ENCODE peak calls at places on chromosomes 11 and 22, in eight cellular contexts. One of them, this sample, is unnamed.
A peak's percentile ranks its signal among the peaks of the same experiment; 100 is the strongest.

GRCh38 chr22:26848244-26848920 is 191.0 kb downstream of the MIAT start:
- DNase-seq in GM12865: no peak
- DNase-seq in NCI-H2171 treated with DMSO at 0.1 percent for 48 hours: no peak
- DNase-seq in NCI-H774: no peak
- DNase-seq in brain microvascular endothelial cell: peak; percentile 61
- DNase-seq in T-helper 9 cell: no peak
- DNase-seq in mesenteric fat pad: no peak
- DNase-seq in astrocyte: peak; percentile 69
- DNase-seq in this sample: no peak

GRCh38 chr11:69301491-69302401 is 7.8 kb downstream of the MYEOV start:
- DNase-seq in GM12865: no peak
- DNase-seq in NCI-H2171 treated with DMSO at 0.1 percent for 48 hours: peak; percentile 24
- DNase-seq in NCI-H774: no peak
- DNase-seq in brain microvascular endothelial cell: peak; percentile 83
- DNase-seq in T-helper 9 cell: no peak
- DNase-seq in mesenteric fat pad: no peak
- DNase-seq in astrocyte: peak; percentile 86
- DNase-seq in this sample: no peak

GRCh38 chr11:73313652-73314051 is 5.6 kb downstream of the ARHGEF17 start:
- DNase-seq in GM12865: peak; percentile 49
- DNase-seq in NCI-H2171 treated with DMSO at 0.1 percent for 48 hours: no peak
- DNase-seq in NCI-H774: no peak
- DNase-seq in brain microvascular endothelial cell: no peak
- DNase-seq in T-helper 9 cell: no peak
- DNase-seq in mesenteric fat pad: no peak
- DNase-seq in astrocyte: no peak
- DNase-seq in this sample: no peak

GRCh38 chr11:2380807-2381350 is 3.8 kb downstream of the CD81 start:
- DNase-seq in GM12865: peak; percentile 86
- DNase-seq in NCI-H2171 treated with DMSO at 0.1 percent for 48 hours: no peak
- DNase-seq in NCI-H774: no peak
- DNase-seq in brain microvascular endothelial cell: no peak
- DNase-seq in T-helper 9 cell: no peak
- DNase-seq in mesenteric fat pad: no peak
- DNase-seq in astrocyte: no peak
- DNase-seq in this sample: no peak

GRCh38 chr22:41380993-41381328 is 781 bp upstream of the TEF start:
- DNase-seq in GM12865: no peak
- DNase-seq in NCI-H2171 treated with DMSO at 0.1 percent for 48 hours: no peak
- DNase-seq in NCI-H774: no peak
- DNase-seq in brain microvascular endothelial cell: peak; percentile 67
- DNase-seq in T-helper 9 cell: no peak
- DNase-seq in mesenteric fat pad: no peak
- DNase-seq in astrocyte: peak; percentile 83
- DNase-seq in this sample: no peak

GRCh38 chr11:113722221-113722620 is 16.1 kb upstream of the TMPRSS5 start:
- DNase-seq in GM12865: no peak
- DNase-seq in NCI-H2171 treated with DMSO at 0.1 percent for 48 hours: no peak
- DNase-seq in NCI-H774: no peak
- DNase-seq in brain microvascular endothelial cell: no peak
- DNase-seq in T-helper 9 cell: no peak
- DNase-seq in mesenteric fat pad: no peak
- DNase-seq in astrocyte: no peak
- DNase-seq in this sample: no peak

GRCh38 chr22:48892571-48893287 is 934.9 kb downstream of the BRD1 start:
- DNase-seq in GM12865: no peak
- DNase-seq in NCI-H2171 treated with DMSO at 0.1 percent for 48 hours: no peak
- DNase-seq in NCI-H774: no peak
- DNase-seq in brain microvascular endothelial cell: no peak
- DNase-seq in T-helper 9 cell: no peak
- DNase-seq in mesenteric fat pad: peak; percentile 65
- DNase-seq in astrocyte: no peak
- DNase-seq in this sample: no peak

GRCh38 chr22:38927033-38927789 is 30.2 kb upstream of the APOBEC3A start:
- DNase-seq in GM12865: peak; percentile 77
- DNase-seq in NCI-H2171 treated with DMSO at 0.1 percent for 48 hours: peak; percentile 93
- DNase-seq in NCI-H774: peak; percentile 13
- DNase-seq in brain microvascular endothelial cell: peak; percentile 36
- DNase-seq in T-helper 9 cell: peak; percentile 19
- DNase-seq in mesenteric fat pad: no peak
- DNase-seq in astrocyte: peak; percentile 39
- DNase-seq in this sample: no peak

GRCh38 chr11:84930863-84931262 is 696.3 kb downstream of the DLG2 start:
- DNase-seq in GM12865: no peak
- DNase-seq in NCI-H2171 treated with DMSO at 0.1 percent for 48 hours: no peak
- DNase-seq in NCI-H774: no peak
- DNase-seq in brain microvascular endothelial cell: no peak
- DNase-seq in T-helper 9 cell: no peak
- DNase-seq in mesenteric fat pad: no peak
- DNase-seq in astrocyte: no peak
- DNase-seq in this sample: no peak

GRCh38 chr22:21591695-21592094 is 24.2 kb downstream of the UBE2L3 start:
- DNase-seq in GM12865: no peak
- DNase-seq in NCI-H2171 treated with DMSO at 0.1 percent for 48 hours: peak; percentile 13
- DNase-seq in NCI-H774: no peak
- DNase-seq in brain microvascular endothelial cell: no peak
- DNase-seq in T-helper 9 cell: no peak
- DNase-seq in mesenteric fat pad: no peak
- DNase-seq in astrocyte: no peak
- DNase-seq in this sample: no peak

GRCh38 chr11:85114786-85115185 is 512.4 kb downstream of the DLG2 start:
- DNase-seq in GM12865: no peak
- DNase-seq in NCI-H2171 treated with DMSO at 0.1 percent for 48 hours: no peak
- DNase-seq in NCI-H774: no peak
- DNase-seq in brain microvascular endothelial cell: peak; percentile 24
- DNase-seq in T-helper 9 cell: no peak
- DNase-seq in mesenteric fat pad: no peak
- DNase-seq in astrocyte: peak; percentile 2
- DNase-seq in this sample: no peak

GRCh38 chr22:35493074-35493473 is 47.6 kb upstream of the RASD2 start:
- DNase-seq in GM12865: no peak
- DNase-seq in NCI-H2171 treated with DMSO at 0.1 percent for 48 hours: no peak
- DNase-seq in NCI-H774: no peak
- DNase-seq in brain microvascular endothelial cell: no peak
- DNase-seq in T-helper 9 cell: no peak
- DNase-seq in mesenteric fat pad: no peak
- DNase-seq in astrocyte: no peak
- DNase-seq in this sample: no peak

GRCh38 chr22:32352681-32353080 is 5.0 kb upstream of the RFPL3 start:
- DNase-seq in GM12865: no peak
- DNase-seq in NCI-H2171 treated with DMSO at 0.1 percent for 48 hours: no peak
- DNase-seq in NCI-H774: no peak
- DNase-seq in brain microvascular endothelial cell: no peak
- DNase-seq in T-helper 9 cell: no peak
- DNase-seq in mesenteric fat pad: no peak
- DNase-seq in astrocyte: no peak
- DNase-seq in this sample: no peak

GRCh38 chr22:35384567-35384966 is 3.7 kb downstream of the HMOX1 start:
- DNase-seq in GM12865: no peak
- DNase-seq in NCI-H2171 treated with DMSO at 0.1 percent for 48 hours: no peak
- DNase-seq in NCI-H774: no peak
- DNase-seq in brain microvascular endothelial cell: no peak
- DNase-seq in T-helper 9 cell: no peak
- DNase-seq in mesenteric fat pad: no peak
- DNase-seq in astrocyte: no peak
- DNase-seq in this sample: no peak

GRCh38 chr11:131888230-131888826 is 517.9 kb downstream of the NTM start:
- DNase-seq in GM12865: no peak
- DNase-seq in NCI-H2171 treated with DMSO at 0.1 percent for 48 hours: no peak
- DNase-seq in NCI-H774: no peak
- DNase-seq in brain microvascular endothelial cell: peak; percentile 94
- DNase-seq in T-helper 9 cell: no peak
- DNase-seq in mesenteric fat pad: no peak
- DNase-seq in astrocyte: peak; percentile 96
- DNase-seq in this sample: no peak

GRCh38 chr11:67614730-67615454 is 8.2 kb downstream of the NDUFV1 start:
- DNase-seq in GM12865: no peak
- DNase-seq in NCI-H2171 treated with DMSO at 0.1 percent for 48 hours: no peak
- DNase-seq in NCI-H774: no peak
- DNase-seq in brain microvascular endothelial cell: no peak
- DNase-seq in T-helper 9 cell: no peak
- DNase-seq in mesenteric fat pad: no peak
- DNase-seq in astrocyte: no peak
- DNase-seq in this sample: no peak

GRCh38 chr11:77379253-77379652 is 77.8 kb upstream of the GDPD4 start:
- DNase-seq in GM12865: no peak
- DNase-seq in NCI-H2171 treated with DMSO at 0.1 percent for 48 hours: no peak
- DNase-seq in NCI-H774: no peak
- DNase-seq in brain microvascular endothelial cell: peak; percentile 42
- DNase-seq in T-helper 9 cell: no peak
- DNase-seq in mesenteric fat pad: no peak
- DNase-seq in astrocyte: peak; percentile 63
- DNase-seq in this sample: no peak

GRCh38 chr11:8263769-8264410 is at the start of gene LMO1:
- DNase-seq in GM12865: peak; percentile 69
- DNase-seq in NCI-H2171 treated with DMSO at 0.1 percent for 48 hours: peak; percentile 73
- DNase-seq in NCI-H774: peak; percentile 73
- DNase-seq in brain microvascular endothelial cell: peak; percentile 73
- DNase-seq in T-helper 9 cell: peak; percentile 65
- DNase-seq in mesenteric fat pad: peak; percentile 90
- DNase-seq in astrocyte: peak; percentile 40
- DNase-seq in this sample: peak; percentile 28

GRCh38 chr11:20618083-20618482 is 18.7 kb downstream of the SLC6A5 start:
- DNase-seq in GM12865: no peak
- DNase-seq in NCI-H2171 treated with DMSO at 0.1 percent for 48 hours: no peak
- DNase-seq in NCI-H774: no peak
- DNase-seq in brain microvascular endothelial cell: no peak
- DNase-seq in T-helper 9 cell: no peak
- DNase-seq in mesenteric fat pad: no peak
- DNase-seq in astrocyte: no peak
- DNase-seq in this sample: no peak

GRCh38 chr11:76232026-76232665 is 25.8 kb upstream of the WNT11 start:
- DNase-seq in GM12865: peak; percentile 83
- DNase-seq in NCI-H2171 treated with DMSO at 0.1 percent for 48 hours: no peak
- DNase-seq in NCI-H774: no peak
- DNase-seq in brain microvascular endothelial cell: no peak
- DNase-seq in T-helper 9 cell: no peak
- DNase-seq in mesenteric fat pad: no peak
- DNase-seq in astrocyte: no peak
- DNase-seq in this sample: no peak

GRCh38 chr22:20904008-20904979 is 12.9 kb upstream of the CRKL start:
- DNase-seq in GM12865: no peak
- DNase-seq in NCI-H2171 treated with DMSO at 0.1 percent for 48 hours: no peak
- DNase-seq in NCI-H774: no peak
- DNase-seq in brain microvascular endothelial cell: peak; percentile 87
- DNase-seq in T-helper 9 cell: no peak
- DNase-seq in mesenteric fat pad: no peak
- DNase-seq in astrocyte: peak; percentile 94
- DNase-seq in this sample: no peak

GRCh38 chr11:67504023-67504949 is 877 bp downstream of the PITPNM1 start:
- DNase-seq in GM12865: peak; percentile 34
- DNase-seq in NCI-H2171 treated with DMSO at 0.1 percent for 48 hours: no peak
- DNase-seq in NCI-H774: peak; percentile 7
- DNase-seq in brain microvascular endothelial cell: peak; percentile 12
- DNase-seq in T-helper 9 cell: peak; percentile 49
- DNase-seq in mesenteric fat pad: no peak
- DNase-seq in astrocyte: no peak
- DNase-seq in this sample: no peak

GRCh38 chr22:46457502-46458488 is 79.6 kb downstream of the CELSR1 start:
- DNase-seq in GM12865: no peak
- DNase-seq in NCI-H2171 treated with DMSO at 0.1 percent for 48 hours: no peak
- DNase-seq in NCI-H774: no peak
- DNase-seq in brain microvascular endothelial cell: peak; percentile 42
- DNase-seq in T-helper 9 cell: no peak
- DNase-seq in mesenteric fat pad: no peak
- DNase-seq in astrocyte: peak; percentile 82
- DNase-seq in this sample: no peak

GRCh38 chr22:30344447-30345200 is 12.1 kb downstream of the SF3A1 start:
- DNase-seq in GM12865: no peak
- DNase-seq in NCI-H2171 treated with DMSO at 0.1 percent for 48 hours: no peak
- DNase-seq in NCI-H774: no peak
- DNase-seq in brain microvascular endothelial cell: no peak
- DNase-seq in T-helper 9 cell: no peak
- DNase-seq in mesenteric fat pad: no peak
- DNase-seq in astrocyte: no peak
- DNase-seq in this sample: no peak

GRCh38 chr11:46161201-46161600 is 39.9 kb upstream of the PHF21A start:
- DNase-seq in GM12865: no peak
- DNase-seq in NCI-H2171 treated with DMSO at 0.1 percent for 48 hours: no peak
- DNase-seq in NCI-H774: no peak
- DNase-seq in brain microvascular endothelial cell: no peak
- DNase-seq in T-helper 9 cell: no peak
- DNase-seq in mesenteric fat pad: no peak
- DNase-seq in astrocyte: no peak
- DNase-seq in this sample: no peak

GRCh38 chr11:65569973-65570918 is at the start of gene ZNRD2:
- DNase-seq in GM12865: peak; percentile 100
- DNase-seq in NCI-H2171 treated with DMSO at 0.1 percent for 48 hours: peak; percentile 97
- DNase-seq in NCI-H774: peak; percentile 98
- DNase-seq in brain microvascular endothelial cell: peak; percentile 98
- DNase-seq in T-helper 9 cell: peak; percentile 94
- DNase-seq in mesenteric fat pad: peak; percentile 98
- DNase-seq in astrocyte: peak; percentile 97
- DNase-seq in this sample: peak; percentile 80

This sample was measured in NCI-H2081 treated with DMSO at 0.1 percent for 48 hours.